ENCODE peak calls at places on chromosome 17, in six cellular contexts. M is AG10803, P is heart right ventricle, F is thoracic aorta, H is choroid plexus epithelial cell, L is fibroblast of the aortic adventitia. O is an unnamed sample.

GRCh38 chr17:42275527-42276358 is 448 bp downstream of the STAT5B start:
- DNase-seq in M (peak), P (no peak), F (no peak), H (peak), L (no peak), O (no peak)

GRCh38 chr17:29789186-29790170 is 140.6 kb downstream of the SSH2 start:
- DNase-seq in M (peak), P (no peak), F (no peak), H (peak), L (peak), O (peak)

GRCh38 chr17:59466943-59467801 is 98.2 kb upstream of the DHX40 start:
- DNase-seq in M (no peak), P (no peak), F (no peak), H (no peak), L (no peak), O (no peak)

GRCh38 chr17:37672545-37673078 is 29.4 kb upstream of the DDX52 start:
- DNase-seq in M (peak), P (no peak), F (no peak), H (no peak), L (no peak), O (no peak)

GRCh38 chr17:53736516-53737274 is 86.0 kb upstream of the KIF2B start:
- DNase-seq in M (no peak), P (no peak), F (no peak), H (no peak), L (no peak), O (no peak)

GRCh38 chr17:45414997-45415881 is 17.4 kb downstream of the ARHGAP27 start:
- DNase-seq in M (no peak), P (no peak), F (no peak), H (no peak), L (no peak), O (no peak)

GRCh38 chr17:75575728-75576127 is 11.9 kb upstream of the MYO15B start:
- DNase-seq in M (no peak), P (no peak), F (no peak), H (no peak), L (no peak), O (no peak)

GRCh38 chr17:39169101-39169500 is 3.1 kb upstream of the ARL5C start:
- DNase-seq in M (no peak), P (no peak), F (no peak), H (no peak), L (no peak), O (no peak)

GRCh38 chr17:79811036-79811887 is 14.4 kb upstream of the CBX8 start:
- DNase-seq in M (no peak), P (no peak), F (no peak), H (no peak), L (no peak), O (no peak)

GRCh38 chr17:82931696-82932060 is 91.9 kb upstream of the ZNF750 start:
- DNase-seq in M (peak), P (peak), F (no peak), H (peak), L (peak), O (peak)

GRCh38 chr17:78358538-78359215 is 1.2 kb downstream of the SOCS3 start:
- DNase-seq in M (peak), P (peak), F (no peak), H (peak), L (peak), O (no peak)

GRCh38 chr17:40122466-40122943 is 734 bp downstream of the MSL1 start:
- DNase-seq in M (peak), P (peak), F (no peak), H (peak), L (no peak), O (no peak)

GRCh38 chr17:40218740-40219072 is 398 bp upstream of the WIPF2 start:
- DNase-seq in M (peak), P (peak), F (peak), H (peak), L (peak), O (peak)

GRCh38 chr17:32852811-32853210 is 24.1 kb downstream of the MYO1D start:
- DNase-seq in M (no peak), P (no peak), F (no peak), H (peak), L (no peak), O (peak)

GRCh38 chr17:74922694-74923537 is at the start of gene USH1G:
- DNase-seq in M (no peak), P (no peak), F (no peak), H (no peak), L (no peak), O (no peak)

GRCh38 chr17:17345686-17346427 is 42.7 kb downstream of the NT5M start:
- DNase-seq in M (no peak), P (no peak), F (no peak), H (no peak), L (no peak), O (no peak)

GRCh38 chr17:48335858-48336500 is 94.0 kb downstream of the SKAP1 start:
- DNase-seq in M (peak), P (no peak), F (no peak), H (peak), L (peak), O (peak)

GRCh38 chr17:61498042-61498441 is 45.8 kb downstream of the TBX4 start:
- DNase-seq in M (no peak), P (no peak), F (no peak), H (no peak), L (no peak), O (no peak)

GRCh38 chr17:45986056-45986455 is 13.0 kb upstream of the STH start:
- DNase-seq in M (no peak), P (no peak), F (no peak), H (no peak), L (no peak), O (no peak)

GRCh38 chr17:62098623-62099231 is 33.6 kb upstream of the MED13 start:
- DNase-seq in M (no peak), P (no peak), F (no peak), H (no peak), L (no peak), O (no peak)

GRCh38 chr17:50721194-50722010 is 2.0 kb downstream of the LUC7L3 start:
- DNase-seq in M (no peak), P (no peak), F (no peak), H (no peak), L (no peak), O (peak)

GRCh38 chr17:43033947-43034622 is 9.1 kb downstream of the RND2 start:
- DNase-seq in M (no peak), P (no peak), F (no peak), H (no peak), L (no peak), O (no peak)

GRCh38 chr17:66938656-66939055 is 25.9 kb upstream of the CACNG4 start:
- DNase-seq in M (no peak), P (no peak), F (no peak), H (no peak), L (no peak), O (no peak)

GRCh38 chr17:66930933-66931332 is 33.6 kb upstream of the CACNG4 start:
- DNase-seq in M (no peak), P (no peak), F (no peak), H (peak), L (no peak), O (peak)

GRCh38 chr17:66932295-66932694 is 32.2 kb upstream of the CACNG4 start:
- DNase-seq in M (no peak), P (no peak), F (no peak), H (no peak), L (no peak), O (no peak)

GRCh38 chr17:66935717-66936116 is 28.8 kb upstream of the CACNG4 start:
- DNase-seq in M (no peak), P (no peak), F (no peak), H (no peak), L (no peak), O (no peak)

DNA sequence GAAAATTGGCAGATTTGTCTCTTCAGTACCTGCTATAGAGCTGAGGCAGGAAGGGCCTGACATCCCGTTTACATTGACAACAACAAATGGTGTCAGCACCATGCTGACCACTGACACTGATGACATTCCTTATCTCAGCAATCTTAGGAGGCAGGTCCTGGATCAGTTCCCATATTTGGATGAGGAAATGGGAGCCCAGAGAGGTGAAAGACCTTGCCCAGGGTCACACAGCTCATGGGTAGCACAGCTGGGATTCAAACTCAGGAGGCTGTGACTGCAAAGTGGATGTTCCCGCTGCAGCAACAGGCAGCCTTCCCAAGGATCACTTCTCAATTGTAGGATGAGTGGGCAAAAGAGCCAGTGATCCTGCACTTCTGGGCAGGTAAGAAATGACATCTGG is 30.5 kb upstream of the CACNG4 start:
- DNase-seq in M (no peak), P (no peak), F (no peak), H (no peak), L (no peak), O (no peak)
- TF ChIP-seq CTCF in M (no peak), P (no peak), F (no peak), H (no peak), L (no peak), O (no peak)

DNA sequence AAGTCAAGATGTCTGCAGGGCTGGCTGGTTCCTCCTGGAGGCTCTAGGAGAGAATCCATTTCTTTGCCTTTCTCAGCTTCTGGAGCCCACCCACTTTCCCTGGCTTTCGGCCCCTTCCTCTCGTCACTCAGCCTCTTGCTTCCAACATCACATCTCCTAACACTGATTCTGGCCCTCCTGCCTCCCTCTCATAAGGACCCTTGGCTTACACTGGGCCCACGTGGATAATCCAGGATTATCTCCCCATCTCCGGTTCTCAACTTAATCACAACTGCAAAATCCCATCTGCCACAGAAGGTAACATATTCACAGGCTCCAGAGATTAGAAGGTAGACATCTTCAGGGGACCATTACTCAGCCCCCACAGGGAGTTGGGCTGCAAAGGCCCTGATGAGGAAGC is 81.3 kb downstream of the GAS7 start:
- DNase-seq in M (no peak), P (no peak), F (no peak), H (no peak), L (no peak), O (no peak)
- H3K4me3 ChIP-seq in M (no peak), P (no peak), F (no peak), H (no peak), L (no peak), O (no peak)

DNA sequence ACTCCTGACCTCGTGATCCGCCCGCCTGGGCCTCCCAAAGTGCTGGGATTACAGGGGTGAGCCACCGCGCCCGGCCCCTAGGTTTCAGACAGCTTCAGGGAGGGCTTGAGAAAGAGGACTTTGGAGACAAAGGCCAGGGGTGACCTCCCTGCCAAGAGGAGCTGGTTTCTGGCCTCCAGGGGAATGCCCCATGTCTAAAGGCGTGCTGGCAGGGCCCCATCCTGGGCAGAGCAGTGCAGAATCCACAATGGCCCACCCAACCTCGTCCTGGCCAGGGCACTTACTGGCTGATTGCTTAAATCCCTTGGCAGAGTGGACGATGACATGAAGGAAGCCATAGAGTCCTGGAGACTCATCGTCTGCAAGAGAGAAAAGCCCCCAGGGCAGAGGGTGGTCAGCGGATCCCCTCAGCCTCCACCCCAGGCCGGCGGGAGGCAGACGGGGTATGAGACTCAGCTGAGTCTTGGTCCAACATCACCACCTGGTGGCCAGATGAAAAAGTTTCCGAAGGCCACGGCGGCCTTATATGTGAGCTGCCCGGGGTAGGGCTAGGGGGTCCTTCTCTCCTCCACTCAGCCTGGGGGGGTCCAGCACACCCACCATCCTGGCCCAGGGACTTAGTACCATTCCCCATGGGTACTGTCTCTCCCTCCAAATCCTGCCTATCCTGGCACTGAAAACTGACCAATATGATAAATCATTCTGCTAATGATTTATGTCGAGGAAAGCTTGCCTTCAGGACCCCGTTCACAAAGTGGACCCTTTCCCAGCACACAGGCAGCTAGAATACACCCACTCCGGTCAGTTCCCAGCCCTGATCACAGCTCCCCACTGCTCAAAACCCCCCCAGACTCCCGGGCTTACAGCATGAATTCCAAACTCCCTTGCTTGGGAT is 59.1 kb downstream of the TIMM22 start:
- DNase-seq in M (peak), P (peak), F (no peak), H (peak), L (peak), O (peak)
- TF ChIP-seq CTCF in M (peak), P (peak), F (peak), H (peak), L (peak), O (peak)

GRCh38 chr17:13510062-13510461 is 91.7 kb downstream of the HS3ST3A1 start:
- DNase-seq in M (no peak), P (no peak), F (no peak), H (no peak), L (peak), O (no peak)

GRCh38 chr17:13508916-13509315 is 92.8 kb downstream of the HS3ST3A1 start:
- DNase-seq in M (peak), P (no peak), F (no peak), H (peak), L (peak), O (no peak)

GRCh38 chr17:13509561-13509960 is 92.2 kb downstream of the HS3ST3A1 start:
- DNase-seq in M (no peak), P (no peak), F (no peak), H (peak), L (peak), O (no peak)

GRCh38 chr17:13518271-13519000 is 83.3 kb downstream of the HS3ST3A1 start:
- DNase-seq in M (peak), P (no peak), F (no peak), H (peak), L (peak), O (no peak)

GRCh38 chr17:13513039-13513405 is 88.7 kb downstream of the HS3ST3A1 start:
- DNase-seq in M (peak), P (no peak), F (no peak), H (peak), L (peak), O (no peak)
- H3K4me3 ChIP-seq in M (peak), P (no peak), F (no peak), H (peak), L (peak), O (no peak)

GRCh38 chr17:80879723-80880649 is 111.7 kb upstream of the CHMP6 start:
- DNase-seq in M (no peak), P (no peak), F (no peak), H (no peak), L (no peak), O (no peak)
- TF ChIP-seq CTCF in M (no peak), P (no peak), F (no peak), H (no peak), L (no peak), O (no peak)